ENCODE peak calls at places on chromosomes 7 and 10, in five cellular contexts. R is IMR-90, T is stomach, O is breast epithelium, E is endothelial cell of umbilical vein. Y is an unnamed sample.

GRCh38 chr7:140358771-140359095 is 39.6 kb downstream of the SLC37A3 start:
- DNase-seq in R (no peak), T (no peak), O (no peak), E (no peak), Y (no peak)

GRCh38 chr7:128032605-128033235 is 1.5 kb upstream of the LRRC4 start:
- DNase-seq in R (peak; percentile 28), T (no peak), O (no peak), E (no peak), Y (no peak)

GRCh38 chr7:96989241-96989858 is 16.0 kb upstream of the DLX6 start:
- DNase-seq in R (no peak), T (no peak), O (no peak), E (no peak), Y (no peak)

GRCh38 chr10:98128802-98129201 is 5.7 kb upstream of the R3HCC1L start:
- DNase-seq in R (no peak), T (no peak), O (no peak), E (no peak), Y (no peak)

GRCh38 chr10:45106257-45106856 is 105.6 kb downstream of the ZNF22 start:
- DNase-seq in R (no peak), T (no peak), O (no peak), E (no peak), Y (no peak)

GRCh38 chr10:629186-629998 is 60.1 kb downstream of the DIP2C start:
- DNase-seq in R (no peak), T (no peak), O (no peak), E (no peak), Y (no peak)

GRCh38 chr10:2244476-2244875 is 507.2 kb upstream of the ADARB2 start:
- DNase-seq in R (no peak), T (no peak), O (no peak), E (no peak), Y (no peak)

GRCh38 chr10:103595933-103596726 is 102.6 kb downstream of the NEURL1 start:
- DNase-seq in R (no peak), T (no peak), O (no peak), E (no peak), Y (no peak)

GRCh38 chr7:5797716-5798115 is 16.3 kb upstream of the RNF216 start:
- DNase-seq in R (no peak), T (no peak), O (no peak), E (no peak), Y (no peak)

GRCh38 chr7:67918158-67918557 is 921.5 kb downstream of the TYW1 start:
- DNase-seq in R (no peak), T (no peak), O (no peak), E (no peak), Y (peak; percentile 18)

GRCh38 chr10:74808501-74808900 is 17.9 kb upstream of the KAT6B start:
- DNase-seq in R (no peak), T (no peak), O (no peak), E (no peak), Y (peak; percentile 61)

GRCh38 chr10:23412223-23412622 is 26.7 kb upstream of the OTUD1 start:
- DNase-seq in R (peak; percentile 48), T (no peak), O (no peak), E (no peak), Y (no peak)

GRCh38 chr7:3943265-3943664 is 642.2 kb downstream of the SDK1 start:
- DNase-seq in R (no peak), T (no peak), O (no peak), E (no peak), Y (no peak)

GRCh38 chr7:142440219-142441073 is 182.6 kb upstream of the PRSS58 start:
- DNase-seq in R (peak; percentile 85), T (no peak), O (no peak), E (peak; percentile 35), Y (no peak)

GRCh38 chr7:130409067-130409721 is 28.9 kb downstream of the CPA1 start:
- DNase-seq in R (peak; percentile 31), T (no peak), O (no peak), E (peak; percentile 29), Y (no peak)

GRCh38 chr7:99794585-99795502 is 10.9 kb upstream of the CYP3A4 start:
- DNase-seq in R (no peak), T (no peak), O (no peak), E (no peak), Y (no peak)

GRCh38 chr7:114312649-114313048 is 102.0 kb upstream of the FOXP2 start:
- DNase-seq in R (no peak), T (no peak), O (no peak), E (no peak), Y (no peak)

GRCh38 chr10:88553116-88553752 is 29.9 kb downstream of the RNLS start:
- DNase-seq in R (peak; percentile 84), T (peak; percentile 47), O (no peak), E (peak; percentile 76), Y (peak; percentile 56)

GRCh38 chr7:78326189-78326588 is 527.6 kb downstream of the PHTF2 start:
- DNase-seq in R (peak; percentile 60), T (no peak), O (no peak), E (no peak), Y (no peak)

GRCh38 chr7:133003052-133003910 is 78.6 kb downstream of the CHCHD3 start:
- DNase-seq in R (peak; percentile 22), T (no peak), O (no peak), E (peak; percentile 10), Y (no peak)

GRCh38 chr7:131895541-131896173 is 339.2 kb upstream of the PODXL start:
- DNase-seq in R (peak; percentile 70), T (no peak), O (no peak), E (peak; percentile 93), Y (no peak)

GRCh38 chr10:114821915-114822770 is 563 bp downstream of the FHIP2A start:
- DNase-seq in R (peak; percentile 14), T (peak; percentile 46), O (no peak), E (peak; percentile 63), Y (peak; percentile 27)

GRCh38 chr10:29841724-29842649 is 207.2 kb upstream of the SVIL start:
- DNase-seq in R (peak; percentile 34), T (peak; percentile 54), O (peak; percentile 60), E (peak; percentile 43), Y (no peak)

DNA sequence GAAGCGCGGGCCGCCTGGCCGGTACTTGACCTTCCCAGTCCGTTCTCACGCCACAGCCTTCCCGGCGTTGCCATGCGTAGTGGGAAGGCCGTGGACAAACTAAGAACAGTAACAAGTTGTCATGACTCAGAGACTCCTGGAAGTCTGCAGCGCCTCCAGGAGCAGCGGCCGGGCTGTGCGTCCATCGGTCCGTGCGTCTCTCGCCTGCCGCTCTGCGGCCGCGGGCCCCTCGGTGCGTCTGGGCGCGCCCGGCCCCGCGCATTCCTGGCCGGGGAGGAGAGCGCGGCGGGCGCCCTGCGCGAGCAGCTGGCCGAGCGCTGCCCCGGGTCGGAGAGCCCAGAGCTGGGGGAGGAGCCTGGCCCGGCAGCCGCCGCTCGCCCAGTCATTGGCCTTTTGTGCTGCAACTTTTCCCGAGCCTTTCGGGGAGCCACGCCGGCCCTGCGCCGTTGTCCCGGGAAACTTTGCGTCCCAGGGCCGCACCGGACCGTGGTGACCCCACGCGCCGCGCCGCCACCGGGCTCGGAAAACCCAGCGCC is 123.7 kb downstream of the TACC2 start:
- DNase-seq in R (peak; percentile 96), T (peak; percentile 88), O (peak; percentile 84), E (peak; percentile 97), Y (peak; percentile 69)
- TF ChIP-seq POLR2A in R (peak; percentile 48), T (peak; percentile 25), O (no peak), E (peak; percentile 40), Y (no peak)

GRCh38 chr7:51354897-51355296 is 38.3 kb upstream of the COBL start:
- DNase-seq in R (no peak), T (no peak), O (no peak), E (no peak), Y (no peak)
- TF ChIP-seq CTCF in R (no peak), T (no peak), O (no peak), E (no peak), Y (no peak)

GRCh38 chr10:117134084-117135025 is 3.7 kb downstream of the VAX1 start:
- DNase-seq in R (no peak), T (no peak), O (no peak), E (no peak), Y (no peak)

GRCh38 chr10:117132751-117133231 is 5.3 kb downstream of the VAX1 start:
- DNase-seq in R (no peak), T (no peak), O (no peak), E (no peak), Y (no peak)

GRCh38 chr10:117131390-117132327 is 6.4 kb downstream of the VAX1 start:
- DNase-seq in R (no peak), T (no peak), O (no peak), E (no peak), Y (no peak)

GRCh38 chr10:117135026-117135372 is 3.1 kb downstream of the VAX1 start:
- DNase-seq in R (no peak), T (no peak), O (no peak), E (no peak), Y (no peak)

DNA sequence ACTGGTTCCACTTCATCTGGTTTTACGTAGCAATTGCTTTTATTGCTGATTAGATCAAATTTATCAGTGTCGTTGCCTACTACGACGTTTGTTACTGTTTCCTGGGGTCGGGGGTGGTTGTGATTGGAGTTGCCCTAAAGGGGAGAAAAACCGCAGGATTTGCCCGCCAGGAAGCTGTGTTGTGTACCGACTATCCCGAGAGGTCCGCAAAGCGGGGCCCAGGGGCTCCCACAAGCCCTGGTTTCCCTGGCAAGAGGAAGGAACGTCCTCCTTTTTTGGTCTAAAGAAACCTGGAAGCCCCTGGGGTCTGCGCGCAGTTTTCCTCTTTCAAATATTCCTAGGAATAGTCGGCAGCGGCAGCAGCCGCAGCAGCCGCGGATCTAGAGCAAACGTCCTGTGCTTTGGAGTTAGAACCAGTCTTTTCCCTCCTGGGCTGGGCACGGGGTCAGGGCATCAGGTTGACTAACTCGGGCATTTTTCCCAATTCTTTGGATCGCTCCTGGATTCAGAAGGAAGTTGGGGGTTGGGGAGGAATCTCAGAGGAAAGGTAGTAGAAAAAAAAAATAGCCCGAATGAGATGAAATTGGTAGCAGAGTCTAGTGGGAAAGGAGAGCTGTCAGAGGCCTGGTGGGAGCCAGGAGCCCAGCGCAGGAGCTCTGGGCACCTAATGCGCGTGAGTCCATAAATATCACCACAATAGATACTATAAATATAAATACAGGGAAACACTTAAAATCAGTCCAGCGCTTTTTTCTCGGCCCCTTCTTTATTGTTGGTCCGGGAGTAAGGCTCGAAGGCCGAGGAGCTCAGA is 4.6 kb downstream of the VAX1 start:
- DNase-seq in R (no peak), T (no peak), O (no peak), E (no peak), Y (no peak)
- H3K4me3 ChIP-seq in R (no peak overlapping the region), T (peak overlapping the region; percentile 26), O (no peak overlapping the region), E (no peak overlapping the region), Y (no peak overlapping the region)

GRCh38 chr7:155336812-155337602 is 39.3 kb downstream of the INSIG1 start:
- DNase-seq in R (no peak), T (no peak), O (no peak), E (no peak), Y (no peak)
- TF ChIP-seq POLR2A in R (no peak), T (no peak), O (no peak), E (no peak), Y (no peak)

DNA sequence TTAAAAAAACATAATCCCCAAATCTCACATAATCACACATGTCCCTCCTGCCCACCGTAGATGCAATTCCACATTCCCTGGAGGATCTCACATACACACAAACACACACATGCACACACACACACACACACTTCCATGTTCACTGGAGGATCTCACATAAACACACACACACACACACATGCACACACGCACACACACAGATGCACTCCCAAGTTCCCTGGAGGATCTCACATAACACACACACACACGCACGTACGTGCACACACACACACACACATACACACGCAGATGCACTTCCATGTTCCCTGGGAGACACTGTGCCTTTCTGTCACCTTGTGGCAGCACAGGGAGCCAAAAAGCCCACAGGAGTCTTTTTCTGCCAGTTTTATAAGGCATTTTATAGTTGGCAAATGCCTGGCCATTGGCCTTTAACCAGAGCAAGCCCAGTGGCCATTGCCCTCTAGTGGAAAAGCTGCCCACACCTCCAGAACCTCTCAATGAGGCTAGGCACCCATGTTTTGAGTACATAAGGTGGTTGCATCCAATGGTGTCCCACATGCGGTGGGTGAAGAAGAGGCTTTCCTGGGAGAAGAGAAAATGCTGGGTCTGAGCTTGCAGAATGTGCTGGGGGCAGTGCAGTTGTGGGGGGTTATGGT is 115.4 kb upstream of the ACBD5 start:
- DNase-seq in R (no peak), T (no peak), O (no peak), E (no peak), Y (no peak)
- TF ChIP-seq CTCF in R (no peak), T (no peak), O (no peak), E (peak; percentile 4), Y (no peak)